ENCODE peak calls at places on chromosomes 11 and 22, in nine cellular contexts. Y, I, T, P, M, F, L, U and A are unnamed samples.

GRCh38 chr22:40101417-40102101 is 76.2 kb upstream of the TNRC6B start:
- DNase-seq in Y (no peak), I (no peak), T (no peak), P (no peak), M (no peak), F (no peak), L (no peak), U (no peak), A (no peak)

GRCh38 chr11:60792521-60792920 is 7.4 kb downstream of the MS4A10 start:
- DNase-seq in Y (no peak), I (no peak), T (no peak), P (no peak), M (no peak), F (no peak), L (no peak), U (no peak), A (no peak)

GRCh38 chr11:83151274-83151977 is 5.5 kb upstream of the PCF11 start:
- DNase-seq in Y (no peak), I (peak), T (no peak), P (no peak), M (no peak), F (peak), L (no peak), U (no peak), A (no peak)

GRCh38 chr11:99370557-99371200 is 349.9 kb downstream of the CNTN5 start:
- DNase-seq in Y (peak), I (no peak), T (no peak), P (peak), M (no peak), F (peak), L (no peak), U (no peak), A (no peak)

GRCh38 chr22:19891350-19892248 is 36.9 kb upstream of the GNB1L start:
- DNase-seq in Y (no peak), I (peak), T (peak), P (peak), M (peak), F (peak), L (peak), U (no peak), A (no peak)

GRCh38 chr22:46049726-46050450 is 72.9 kb upstream of the WNT7B start:
- DNase-seq in Y (peak), I (no peak), T (no peak), P (no peak), M (no peak), F (no peak), L (no peak), U (no peak), A (peak)

GRCh38 chr11:113331988-113332387 is 17.6 kb downstream of the TTC12 start:
- DNase-seq in Y (no peak), I (no peak), T (no peak), P (no peak), M (no peak), F (no peak), L (no peak), U (no peak), A (no peak)

GRCh38 chr22:22195265-22196017 is 49.1 kb upstream of the VPREB1 start:
- DNase-seq in Y (peak), I (peak), T (peak), P (peak), M (peak), F (peak), L (peak), U (peak), A (peak)

GRCh38 chr11:44628730-44629361 is 63.4 kb downstream of the CD82 start:
- DNase-seq in Y (no peak), I (no peak), T (no peak), P (no peak), M (no peak), F (no peak), L (no peak), U (peak), A (no peak)

GRCh38 chr22:16776088-16776487 is 49.1 kb downstream of the XKR3 start:
- DNase-seq in Y (no peak), I (no peak), T (no peak), P (no peak), M (no peak), F (no peak), L (no peak), U (no peak), A (no peak)

GRCh38 chr11:19605500-19606371 is 106.9 kb upstream of the NAV2 start:
- DNase-seq in Y (no peak), I (no peak), T (no peak), P (no peak), M (no peak), F (no peak), L (no peak), U (no peak), A (no peak)

GRCh38 chr11:104984818-104985217 is 16.4 kb upstream of the CASP4 start:
- DNase-seq in Y (no peak), I (no peak), T (no peak), P (no peak), M (no peak), F (no peak), L (no peak), U (no peak), A (no peak)

GRCh38 chr11:91960770-91961169 is 263.8 kb upstream of the FAT3 start:
- DNase-seq in Y (no peak), I (no peak), T (no peak), P (no peak), M (no peak), F (no peak), L (no peak), U (no peak), A (no peak)

GRCh38 chr11:47161134-47161854 is 15.4 kb downstream of the ARFGAP2 start:
- DNase-seq in Y (peak), I (peak), T (peak), P (peak), M (peak), F (peak), L (peak), U (no peak), A (peak)

GRCh38 chr11:2778630-2779498 is 79.1 kb upstream of the KCNQ1OT1 start:
- DNase-seq in Y (peak), I (no peak), T (no peak), P (peak), M (no peak), F (peak), L (no peak), U (peak), A (peak)

GRCh38 chr22:22877523-22878210 is 9.9 kb upstream of the IGLL5 start:
- DNase-seq in Y (peak), I (peak), T (no peak), P (peak), M (peak), F (peak), L (peak), U (peak), A (peak)

GRCh38 chr11:100888836-100889235 is 201.7 kb downstream of the ARHGAP42 start:
- DNase-seq in Y (no peak), I (no peak), T (no peak), P (no peak), M (no peak), F (no peak), L (no peak), U (no peak), A (no peak)

GRCh38 chr11:74937696-74938475 is 11.0 kb downstream of the XRRA1 start:
- DNase-seq in Y (no peak), I (no peak), T (no peak), P (no peak), M (no peak), F (no peak), L (no peak), U (no peak), A (no peak)

GRCh38 chr11:128902515-128903066 is 11.4 kb downstream of the KCNJ5 start:
- DNase-seq in Y (no peak), I (no peak), T (no peak), P (no peak), M (no peak), F (no peak), L (no peak), U (no peak), A (no peak)

GRCh38 chr22:47187558-47187957 is 425.1 kb downstream of the TBC1D22A start:
- DNase-seq in Y (no peak), I (no peak), T (no peak), P (no peak), M (no peak), F (no peak), L (no peak), U (no peak), A (no peak)

GRCh38 chr11:112852141-112852853 is 108.9 kb upstream of the NCAM1 start:
- DNase-seq in Y (no peak), I (no peak), T (no peak), P (no peak), M (no peak), F (peak), L (no peak), U (no peak), A (no peak)

GRCh38 chr11:83681944-83682644 is 395.9 kb upstream of the CCDC90B start:
- DNase-seq in Y (no peak), I (no peak), T (no peak), P (no peak), M (no peak), F (no peak), L (no peak), U (no peak), A (no peak)

GRCh38 chr11:100727410-100727809 is 40.3 kb downstream of the ARHGAP42 start:
- DNase-seq in Y (peak), I (no peak), T (no peak), P (peak), M (no peak), F (no peak), L (no peak), U (no peak), A (no peak)

GRCh38 chr22:42797021-42797420 is 60.1 kb downstream of the ARFGAP3 start:
- DNase-seq in Y (peak), I (no peak), T (no peak), P (peak), M (no peak), F (no peak), L (no peak), U (peak), A (no peak)

GRCh38 chr22:33851240-33851639 is 69.0 kb downstream of the LARGE1 start:
- DNase-seq in Y (no peak), I (peak), T (no peak), P (no peak), M (no peak), F (no peak), L (no peak), U (no peak), A (no peak)

GRCh38 chr11:7637447-7638157 is 35.7 kb downstream of the CYB5R2 start:
- DNase-seq in Y (peak), I (no peak), T (no peak), P (no peak), M (no peak), F (peak), L (no peak), U (peak), A (no peak)

GRCh38 chr22:41862530-41863266 is 29.8 kb downstream of the SREBF2 start:
- DNase-seq in Y (no peak), I (peak), T (peak), P (no peak), M (peak), F (no peak), L (no peak), U (no peak), A (peak)

GRCh38 chr22:50010676-50011446 is 1.7 kb downstream of the IL17REL start:
- DNase-seq in Y (no peak), I (no peak), T (peak), P (no peak), M (no peak), F (no peak), L (peak), U (no peak), A (no peak)

GRCh38 chr22:19680911-19681862 is 33.1 kb upstream of the SEPTIN5 start:
- DNase-seq in Y (no peak), I (peak), T (no peak), P (no peak), M (no peak), F (no peak), L (no peak), U (no peak), A (no peak)

GRCh38 chr11:8615633-8616032 is 21.6 kb upstream of the STK33 start:
- DNase-seq in Y (no peak), I (no peak), T (no peak), P (no peak), M (no peak), F (no peak), L (no peak), U (no peak), A (no peak)

GRCh38 chr11:81839016-81839415 is 894.6 kb downstream of the FAM181B start:
- DNase-seq in Y (no peak), I (no peak), T (no peak), P (no peak), M (no peak), F (no peak), L (no peak), U (no peak), A (no peak)

GRCh38 chr11:17978553-17979287 is 34.1 kb downstream of the SERGEF start:
- DNase-seq in Y (peak), I (peak), T (peak), P (peak), M (peak), F (peak), L (no peak), U (no peak), A (peak)

GRCh38 chr11:114253771-114254170 is 42.4 kb upstream of the NNMT start:
- DNase-seq in Y (no peak), I (no peak), T (no peak), P (no peak), M (no peak), F (no peak), L (no peak), U (no peak), A (no peak)

GRCh38 chr11:79227732-79228416 is 213.0 kb downstream of the TENM4 start:
- DNase-seq in Y (no peak), I (no peak), T (no peak), P (no peak), M (no peak), F (no peak), L (no peak), U (no peak), A (no peak)

GRCh38 chr11:2207212-2207611 is 35.6 kb upstream of the TH start:
- DNase-seq in Y (peak), I (no peak), T (no peak), P (no peak), M (no peak), F (no peak), L (no peak), U (peak), A (peak)

GRCh38 chr22:39151329-39151975 is 1.0 kb downstream of the CBX7 start:
- DNase-seq in Y (no peak), I (no peak), T (no peak), P (no peak), M (no peak), F (no peak), L (no peak), U (no peak), A (peak)

GRCh38 chr22:19943665-19944026 is 2.0 kb upstream of the TXNRD2 start:
- DNase-seq in Y (peak), I (peak), T (peak), P (no peak), M (no peak), F (no peak), L (no peak), U (no peak), A (no peak)

GRCh38 chr11:1907955-1908354 is 11.5 kb upstream of the TNNT3 start:
- DNase-seq in Y (no peak), I (no peak), T (no peak), P (no peak), M (no peak), F (no peak), L (no peak), U (no peak), A (no peak)